ENCODE peak calls at places on chromosomes 16 and 17, in four cellular contexts. W is 8988T, N is fibroblast of the aortic adventitia, T is NCI-H774. D is an unnamed sample.

GRCh38 chr16:10088380-10088793 is 93.8 kb downstream of the GRIN2A start:
- DNase-seq in N (peak), W (no peak), T (no peak), D (no peak)

GRCh38 chr16:3642397-3643094 is 11.9 kb upstream of the DNASE1 start:
- DNase-seq in T (no peak), N (peak), W (no peak), D (no peak)

GRCh38 chr17:37131064-37131463 is 182.3 kb downstream of the AATF start:
- DNase-seq in N (no peak), W (no peak), T (no peak), D (no peak)

GRCh38 chr17:43309505-43310329 is 75.9 kb upstream of the RNU2-1 start:
- DNase-seq in T (no peak), W (no peak), N (peak), D (no peak)

GRCh38 chr16:73433493-73434307 is 385.8 kb upstream of the ZFHX3 start:
- DNase-seq in N (no peak), T (no peak), W (no peak), D (no peak)

GRCh38 chr17:78697122-78697845 is 84.8 kb downstream of the CYTH1 start:
- DNase-seq in W (no peak), N (peak), T (no peak), D (peak)

GRCh38 chr16:85028638-85029412 is 1.2 kb downstream of the KIAA0513 start:
- DNase-seq in N (peak), W (no peak), T (no peak), D (peak)

GRCh38 chr16:80084614-80085013 is 456.2 kb upstream of the DYNLRB2 start:
- DNase-seq in T (no peak), W (peak), N (peak), D (peak)

GRCh38 chr16:78925071-78925714 is 675.3 kb downstream of the MAF start:
- DNase-seq in W (no peak), N (no peak), T (no peak), D (no peak)

GRCh38 chr17:44759916-44760243 is 1.1 kb downstream of the ADAM11 start:
- DNase-seq in W (no peak), N (no peak), T (no peak), D (no peak)

GRCh38 chr17:39868554-39868942 is 546 bp downstream of the ZPBP2 start:
- DNase-seq in N (no peak), W (no peak), T (no peak), D (no peak)

GRCh38 chr16:6125483-6126259 is 1028.1 kb upstream of the EEF2KMT start:
- DNase-seq in T (no peak), W (no peak), N (no peak), D (no peak)

GRCh38 chr17:43679401-43679800 is 17.7 kb upstream of the MEOX1 start:
- DNase-seq in T (no peak), N (no peak), W (no peak), D (no peak)

GRCh38 chr16:70608516-70608915 is 37.8 kb upstream of the IL34 start:
- DNase-seq in T (no peak), N (no peak), W (no peak), D (no peak)

GRCh38 chr17:80364091-80364691 is 50.8 kb upstream of the ENDOV start:
- DNase-seq in W (no peak), N (no peak), T (no peak), D (no peak)

GRCh38 chr16:71367243-71367976 is 8.9 kb downstream of the CALB2 start:
- DNase-seq in T (no peak), W (peak), N (peak), D (peak)

D was measured in AG08395.